ENCODE peak calls at places on chromosome 15, in four cellular contexts. One of them, this sample, is unnamed.
A peak's percentile ranks its signal among the peaks of the same experiment; 100 is the strongest.

GRCh38 chr15:65192016-65192415 is 6.9 kb upstream of the CLPX start:
- DNase-seq in endothelial cell of umbilical vein: peak; percentile 24
- DNase-seq in transverse colon: no peak
- DNase-seq in suprapubic skin: no peak
- DNase-seq in this sample: no peak

GRCh38 chr15:63915888-63916731 is 82.4 kb upstream of the HERC1 start:
- DNase-seq in endothelial cell of umbilical vein: peak; percentile 78
- DNase-seq in transverse colon: no peak
- DNase-seq in suprapubic skin: no peak
- DNase-seq in this sample: no peak

GRCh38 chr15:97168704-97169475 is 791.6 kb upstream of the ARRDC4 start:
- DNase-seq in endothelial cell of umbilical vein: no peak
- DNase-seq in transverse colon: no peak
- DNase-seq in suprapubic skin: no peak
- DNase-seq in this sample: no peak

GRCh38 chr15:43280996-43281395 is 14.3 kb upstream of the TGM5 start:
- DNase-seq in endothelial cell of umbilical vein: no peak
- DNase-seq in transverse colon: no peak
- DNase-seq in suprapubic skin: no peak
- DNase-seq in this sample: no peak

GRCh38 chr15:89672221-89673161 is 6.7 kb downstream of the PLIN1 start:
- DNase-seq in endothelial cell of umbilical vein: no peak
- DNase-seq in transverse colon: no peak
- DNase-seq in suprapubic skin: no peak
- DNase-seq in this sample: no peak

GRCh38 chr15:69857246-69857645 is 240.5 kb downstream of the TLE3 start:
- DNase-seq in endothelial cell of umbilical vein: no peak
- DNase-seq in transverse colon: no peak
- DNase-seq in suprapubic skin: no peak
- DNase-seq in this sample: no peak

GRCh38 chr15:64503197-64503596 is 42.8 kb downstream of the ZNF609 start:
- DNase-seq in endothelial cell of umbilical vein: peak; percentile 81
- DNase-seq in transverse colon: no peak
- DNase-seq in suprapubic skin: no peak
- DNase-seq in this sample: no peak

GRCh38 chr15:73053398-73053723 is 1.1 kb downstream of the NEO1 start:
- DNase-seq in endothelial cell of umbilical vein: no peak
- DNase-seq in transverse colon: no peak
- DNase-seq in suprapubic skin: no peak
- DNase-seq in this sample: no peak

GRCh38 chr15:70050970-70051369 is 46.7 kb downstream of the TLE3 start:
- DNase-seq in endothelial cell of umbilical vein: no peak
- DNase-seq in transverse colon: no peak
- DNase-seq in suprapubic skin: peak; percentile 57
- DNase-seq in this sample: peak; percentile 19

GRCh38 chr15:69760890-69761568 is 308.4 kb downstream of the RPLP1 start:
- DNase-seq in endothelial cell of umbilical vein: peak; percentile 97
- DNase-seq in transverse colon: peak; percentile 34
- DNase-seq in suprapubic skin: no peak
- DNase-seq in this sample: peak; percentile 25

GRCh38 chr15:57298843-57299550 is 77.3 kb upstream of the CGNL1 start:
- DNase-seq in endothelial cell of umbilical vein: no peak
- DNase-seq in transverse colon: no peak
- DNase-seq in suprapubic skin: no peak
- DNase-seq in this sample: no peak

GRCh38 chr15:72866866-72867616 is 83.5 kb upstream of the ADPGK start:
- DNase-seq in endothelial cell of umbilical vein: no peak
- DNase-seq in transverse colon: no peak
- DNase-seq in suprapubic skin: no peak
- DNase-seq in this sample: no peak

GRCh38 chr15:38545179-38545578 is 19.4 kb downstream of the RASGRP1 start:
- DNase-seq in endothelial cell of umbilical vein: no peak
- DNase-seq in transverse colon: no peak
- DNase-seq in suprapubic skin: no peak
- DNase-seq in this sample: no peak

GRCh38 chr15:66670698-66671580 is 31.1 kb upstream of the SMAD6 start:
- DNase-seq in endothelial cell of umbilical vein: no peak
- DNase-seq in transverse colon: peak; percentile 88
- DNase-seq in suprapubic skin: no peak
- DNase-seq in this sample: peak; percentile 74

GRCh38 chr15:31083394-31083790 is 18.1 kb downstream of the TRPM1 start:
- DNase-seq in endothelial cell of umbilical vein: no peak
- DNase-seq in transverse colon: peak; percentile 51
- DNase-seq in suprapubic skin: no peak
- DNase-seq in this sample: no peak

GRCh38 chr15:57097246-57097645 is 178.8 kb downstream of the TCF12 start:
- DNase-seq in endothelial cell of umbilical vein: no peak
- DNase-seq in transverse colon: no peak
- DNase-seq in suprapubic skin: no peak
- DNase-seq in this sample: no peak

GRCh38 chr15:60853077-60853476 is 374.1 kb upstream of the ICE2 start:
- DNase-seq in endothelial cell of umbilical vein: no peak
- DNase-seq in transverse colon: no peak
- DNase-seq in suprapubic skin: no peak
- DNase-seq in this sample: no peak

DNA sequence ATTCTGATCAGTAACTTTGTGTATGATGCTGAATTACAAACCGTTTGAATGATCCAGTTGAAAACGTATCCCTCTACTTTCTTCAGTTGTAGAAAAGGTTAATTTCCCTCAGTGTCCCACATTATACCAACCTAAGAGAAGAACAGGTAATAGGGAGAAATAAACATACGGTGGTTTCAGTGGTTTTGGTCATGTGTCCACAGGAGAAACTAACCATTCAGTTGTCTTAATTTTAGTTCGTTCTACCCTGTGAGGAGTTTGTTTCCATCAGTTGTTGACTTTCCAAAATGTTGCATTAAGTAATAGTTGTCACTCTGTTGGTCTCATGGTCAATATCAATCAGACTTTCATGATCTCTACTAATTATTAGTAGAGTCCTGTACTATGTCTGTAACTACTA is 15.1 kb downstream of the CALML4 start:
- DNase-seq in endothelial cell of umbilical vein: no peak
- DNase-seq in transverse colon: no peak
- DNase-seq in suprapubic skin: no peak
- DNase-seq in this sample: no peak
- TF ChIP-seq POLR2AphosphoS5 in endothelial cell of umbilical vein: no peak
- TF ChIP-seq POLR2AphosphoS5 in transverse colon: no peak
- TF ChIP-seq POLR2AphosphoS5 in suprapubic skin: no peak
- TF ChIP-seq POLR2AphosphoS5 in this sample: no peak

GRCh38 chr15:77506311-77507150 is 85.8 kb downstream of the HMG20A start:
- DNase-seq in endothelial cell of umbilical vein: peak; percentile 75
- DNase-seq in transverse colon: peak; percentile 53
- DNase-seq in suprapubic skin: no peak
- DNase-seq in this sample: peak; percentile 58
- TF ChIP-seq POLR2AphosphoS5 in endothelial cell of umbilical vein: no peak
- TF ChIP-seq POLR2AphosphoS5 in transverse colon: no peak
- TF ChIP-seq POLR2AphosphoS5 in suprapubic skin: no peak
- TF ChIP-seq POLR2AphosphoS5 in this sample: peak; percentile 59

GRCh38 chr15:27167738-27168137 is 196.8 kb downstream of the GABRG3 start:
- DNase-seq in endothelial cell of umbilical vein: no peak
- DNase-seq in transverse colon: no peak
- DNase-seq in suprapubic skin: no peak
- DNase-seq in this sample: no peak

GRCh38 chr15:27170866-27171265 is 199.9 kb downstream of the GABRG3 start:
- DNase-seq in endothelial cell of umbilical vein: no peak
- DNase-seq in transverse colon: no peak
- DNase-seq in suprapubic skin: no peak
- DNase-seq in this sample: no peak

DNA sequence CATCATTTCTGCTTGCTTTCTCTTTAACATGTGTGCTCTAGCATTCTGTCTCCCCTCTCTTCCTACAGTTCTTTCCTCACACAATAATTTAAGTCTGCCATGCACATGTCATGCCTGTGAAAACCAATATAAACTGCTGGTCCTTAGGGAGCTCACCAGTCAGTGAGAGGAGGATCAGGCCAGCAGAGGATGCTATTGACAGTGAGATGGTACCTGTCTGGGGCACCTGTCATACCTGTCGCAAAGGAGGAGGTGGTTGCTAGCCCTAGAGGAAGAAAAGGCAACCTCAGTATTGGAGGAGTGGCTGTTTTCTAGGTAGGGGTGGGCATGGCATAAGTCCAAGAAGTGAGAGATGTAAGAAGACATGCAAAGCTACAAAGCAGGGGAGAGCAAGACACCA is 194.6 kb downstream of the GABRG3 start:
- DNase-seq in endothelial cell of umbilical vein: no peak
- DNase-seq in transverse colon: no peak
- DNase-seq in suprapubic skin: no peak
- DNase-seq in this sample: no peak
- TF ChIP-seq POLR2AphosphoS5 in endothelial cell of umbilical vein: no peak
- TF ChIP-seq POLR2AphosphoS5 in transverse colon: no peak
- TF ChIP-seq POLR2AphosphoS5 in suprapubic skin: no peak
- TF ChIP-seq POLR2AphosphoS5 in this sample: no peak

GRCh38 chr15:79965836-79966630 is 5.0 kb downstream of the BCL2A1 start:
- DNase-seq in endothelial cell of umbilical vein: no peak
- DNase-seq in transverse colon: no peak
- DNase-seq in suprapubic skin: no peak
- DNase-seq in this sample: no peak

GRCh38 chr15:79957741-79958140 is 13.3 kb downstream of the BCL2A1 start:
- DNase-seq in endothelial cell of umbilical vein: no peak
- DNase-seq in transverse colon: no peak
- DNase-seq in suprapubic skin: no peak
- DNase-seq in this sample: no peak

GRCh38 chr15:79964232-79964820 is 6.7 kb downstream of the BCL2A1 start:
- DNase-seq in endothelial cell of umbilical vein: no peak
- DNase-seq in transverse colon: no peak
- DNase-seq in suprapubic skin: no peak
- DNase-seq in this sample: no peak

GRCh38 chr15:79960502-79961217 is 10.3 kb downstream of the BCL2A1 start:
- DNase-seq in endothelial cell of umbilical vein: no peak
- DNase-seq in transverse colon: no peak
- DNase-seq in suprapubic skin: no peak
- DNase-seq in this sample: no peak

GRCh38 chr15:79962178-79962577 is 8.8 kb downstream of the BCL2A1 start:
- DNase-seq in endothelial cell of umbilical vein: no peak
- DNase-seq in transverse colon: no peak
- DNase-seq in suprapubic skin: no peak
- DNase-seq in this sample: no peak
- TF ChIP-seq POLR2AphosphoS5 in endothelial cell of umbilical vein: no peak
- TF ChIP-seq POLR2AphosphoS5 in transverse colon: no peak
- TF ChIP-seq POLR2AphosphoS5 in suprapubic skin: no peak
- TF ChIP-seq POLR2AphosphoS5 in this sample: no peak

DNA sequence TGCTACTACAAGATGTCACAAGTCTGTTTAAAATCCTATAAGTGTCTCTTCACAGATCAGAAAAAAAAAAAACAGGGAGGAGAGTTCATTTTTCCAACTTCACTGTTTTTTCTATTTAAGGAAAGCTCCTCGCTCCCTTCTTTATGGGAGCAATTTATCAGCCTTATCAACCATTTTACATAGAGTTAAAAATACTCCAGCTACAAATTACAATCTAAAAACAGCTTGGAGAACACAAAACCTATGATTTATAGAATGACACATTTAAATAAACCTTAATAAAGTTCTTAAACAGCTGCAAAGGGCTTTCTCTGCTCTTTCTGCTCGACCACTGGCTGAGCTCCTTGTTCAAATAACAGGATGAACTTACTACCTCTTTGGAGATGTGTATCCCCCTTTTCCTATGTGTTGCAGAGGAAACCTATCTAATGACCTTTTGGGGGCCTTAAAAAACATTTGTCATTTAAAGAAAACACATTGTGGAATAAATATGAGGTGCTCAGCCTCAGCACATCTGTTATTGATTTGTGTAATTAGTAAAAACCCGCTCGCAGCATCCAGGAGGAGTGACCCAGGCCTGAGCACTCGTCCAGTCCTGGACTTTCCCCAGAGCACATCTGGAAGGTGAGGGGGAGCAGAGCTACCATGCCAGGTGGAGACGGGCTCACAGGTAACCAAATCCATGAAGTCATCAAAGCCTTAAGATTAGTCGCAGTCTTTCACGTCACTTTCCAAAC is 231.3 kb downstream of the ATP8B4 start:
- DNase-seq in endothelial cell of umbilical vein: no peak
- DNase-seq in transverse colon: no peak
- DNase-seq in suprapubic skin: no peak
- DNase-seq in this sample: no peak
- TF ChIP-seq POLR2AphosphoS5 in endothelial cell of umbilical vein: no peak
- TF ChIP-seq POLR2AphosphoS5 in transverse colon: no peak
- TF ChIP-seq POLR2AphosphoS5 in suprapubic skin: no peak
- TF ChIP-seq POLR2AphosphoS5 in this sample: no peak

DNA sequence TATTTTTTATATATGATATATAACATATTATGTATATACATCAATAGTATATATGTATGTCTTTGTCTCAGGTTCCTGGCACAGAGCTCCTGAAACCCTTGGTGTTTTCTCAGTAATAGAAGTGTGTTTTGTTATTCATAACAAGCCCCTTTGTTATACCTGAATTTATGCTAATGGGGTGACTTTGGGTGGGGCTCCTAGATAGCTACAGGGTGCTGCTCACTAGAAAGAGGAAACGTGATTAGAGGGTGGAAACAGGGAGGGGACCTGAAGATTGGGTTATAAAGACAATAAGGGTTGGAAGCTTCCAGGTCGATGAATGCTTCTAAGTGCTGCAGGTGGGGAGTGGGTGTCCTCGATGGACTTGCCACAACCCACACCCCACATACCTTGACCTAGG is 37.1 kb upstream of the C15orf39 start:
- DNase-seq in endothelial cell of umbilical vein: no peak
- DNase-seq in transverse colon: no peak
- DNase-seq in suprapubic skin: no peak
- DNase-seq in this sample: no peak
- TF ChIP-seq POLR2AphosphoS5 in endothelial cell of umbilical vein: no peak
- TF ChIP-seq POLR2AphosphoS5 in transverse colon: no peak
- TF ChIP-seq POLR2AphosphoS5 in suprapubic skin: no peak
- TF ChIP-seq POLR2AphosphoS5 in this sample: no peak

GRCh38 chr15:99252326-99252725 is 1.0 kb downstream of the LRRC28 start:
- DNase-seq in endothelial cell of umbilical vein: no peak
- DNase-seq in transverse colon: no peak
- DNase-seq in suprapubic skin: no peak
- DNase-seq in this sample: no peak

GRCh38 chr15:99250001-99250400 is 620 bp upstream of the TTC23 start:
- DNase-seq in endothelial cell of umbilical vein: no peak
- DNase-seq in transverse colon: no peak
- DNase-seq in suprapubic skin: no peak
- DNase-seq in this sample: no peak

GRCh38 chr15:99250494-99251435 is 516 bp upstream of the LRRC28 start:
- DNase-seq in endothelial cell of umbilical vein: peak; percentile 100
- DNase-seq in transverse colon: peak; percentile 99
- DNase-seq in suprapubic skin: peak; percentile 98
- DNase-seq in this sample: peak; percentile 98

GRCh38 chr15:99249270-99249817 is at the start of gene TTC23:
- DNase-seq in endothelial cell of umbilical vein: peak; percentile 92
- DNase-seq in transverse colon: peak; percentile 21
- DNase-seq in suprapubic skin: no peak
- DNase-seq in this sample: no peak

GRCh38 chr15:99251436-99251821 is at the start of gene LRRC28:
- DNase-seq in endothelial cell of umbilical vein: no peak
- DNase-seq in transverse colon: no peak
- DNase-seq in suprapubic skin: no peak
- DNase-seq in this sample: no peak
- TF ChIP-seq POLR2AphosphoS5 in endothelial cell of umbilical vein: peak; percentile 75
- TF ChIP-seq POLR2AphosphoS5 in transverse colon: no peak
- TF ChIP-seq POLR2AphosphoS5 in suprapubic skin: no peak
- TF ChIP-seq POLR2AphosphoS5 in this sample: no peak